ENCODE peak calls at places on chromosome 17, in five cellular contexts. D is pancreas, J is body of pancreas, Z is osteoblast, W is GM23338. G is an unnamed sample. For H3K4me1, the result is how much of the 10 kb centered on the place peaks cover.

GRCh38 chr17:81057079-81057730 is 22.3 kb downstream of the BAIAP2 start:
- DNase-seq in Z (peak), J (no peak), D (no peak), W (no peak), G (no peak)

GRCh38 chr17:72710834-72711233 is 381.7 kb downstream of the SLC39A11 start:
- DNase-seq in Z (no peak), J (no peak), W (no peak), D (no peak), G (no peak)

GRCh38 chr17:60073063-60073462 is 5.7 kb downstream of the HEATR6 start:
- DNase-seq in J (no peak), Z (no peak), W (no peak), D (no peak), G (no peak)

GRCh38 chr17:80792373-80792781 is 199.3 kb upstream of the CHMP6 start:
- DNase-seq in D (peak), Z (no peak), J (no peak), W (no peak), G (no peak)

GRCh38 chr17:68417317-68417716 is 40.0 kb downstream of the WIPI1 start:
- DNase-seq in Z (no peak), D (no peak), W (no peak), J (no peak), G (no peak)

GRCh38 chr17:65553009-65553645 is 8.3 kb downstream of the AXIN2 start:
- DNase-seq in D (no peak), J (no peak), W (no peak), Z (peak), G (no peak)

GRCh38 chr17:7885357-7886226 is 3.0 kb upstream of the CHD3 start:
- DNase-seq in D (peak), W (peak), J (peak), Z (peak), G (peak)

GRCh38 chr17:48631693-48632578 is 5.8 kb upstream of the HOXB9 start:
- DNase-seq in J (no peak), W (peak), Z (peak), D (no peak), G (no peak)

GRCh38 chr17:27461192-27461859 is 5.1 kb downstream of the KSR1 start:
- DNase-seq in D (no peak), J (no peak), Z (no peak), W (no peak), G (no peak)

GRCh38 chr17:27464431-27464830 is 8.2 kb downstream of the KSR1 start:
- DNase-seq in W (no peak), Z (no peak), J (no peak), D (no peak), G (no peak)

GRCh38 chr17:27463235-27463677 is 7.0 kb downstream of the KSR1 start:
- DNase-seq in D (no peak), J (no peak), Z (no peak), W (no peak), G (no peak)

GRCh38 chr17:27462149-27462548 is 5.9 kb downstream of the KSR1 start:
- DNase-seq in W (no peak), J (no peak), D (no peak), Z (no peak), G (no peak)

DNA sequence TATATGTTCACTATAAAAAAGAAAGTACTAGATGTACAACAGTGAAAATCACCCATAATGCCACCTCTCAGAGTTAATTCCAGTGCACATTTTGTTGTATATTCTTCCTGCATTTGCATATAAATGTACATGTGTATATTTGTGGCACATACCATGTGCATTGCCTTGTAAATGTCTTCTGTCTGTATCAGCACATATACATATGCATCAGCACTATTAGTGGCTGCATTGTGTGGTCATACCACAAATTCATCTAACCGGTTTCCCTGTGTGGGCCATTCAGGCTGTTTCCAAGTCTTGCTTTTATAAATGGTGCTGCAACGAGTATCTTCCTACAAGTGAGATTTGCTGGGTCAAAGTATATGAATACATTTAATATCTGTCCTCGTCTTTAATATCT is 6.5 kb downstream of the KSR1 start:
- DNase-seq in W (no peak), D (no peak), Z (peak), J (no peak), G (no peak)
- H3K4me3 ChIP-seq in W (no peak), D (no peak), Z (no peak), J (no peak), G (no peak)

GRCh38 chr17:18270046-18270850 is 9.8 kb downstream of the MIEF2 start:
- DNase-seq in D (no peak), J (no peak), Z (peak), W (no peak), G (no peak)
- H3K4me1 ChIP-seq in D (under half), J (under half), Z (under half), W (under half), G (under half)

DNA sequence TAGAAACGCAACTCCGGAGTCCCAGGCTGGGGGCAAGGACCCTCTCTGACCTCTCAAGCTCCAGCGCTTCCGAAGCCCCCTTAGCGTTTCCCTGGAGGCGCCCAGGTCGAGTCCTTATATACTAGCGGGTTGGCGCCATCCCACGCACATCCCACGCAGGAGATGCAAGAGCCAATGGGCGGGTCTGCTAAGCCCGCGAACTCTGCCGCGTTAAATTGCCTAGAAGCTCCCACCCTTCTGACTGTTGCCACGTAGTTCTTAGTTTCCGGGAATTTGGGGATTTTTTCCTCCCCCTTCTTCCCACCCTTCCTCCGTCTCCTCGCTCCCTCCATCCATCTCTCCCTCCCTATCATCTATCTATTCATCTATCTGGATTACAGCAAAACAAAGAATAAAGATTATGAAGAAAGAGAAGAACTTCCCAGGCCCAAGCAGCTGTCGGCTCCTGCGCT is at the start of gene SLFN11:
- DNase-seq in W (peak), J (peak), Z (peak), D (peak), G (peak)
- H3K27ac ChIP-seq in W (no peak), J (peak), Z (peak), D (peak), G (peak)

GRCh38 chr17:61135782-61136181 is 263.9 kb upstream of the TBX2 start:
- DNase-seq in W (no peak), J (no peak), D (no peak), Z (no peak), G (no peak)
- H3K4me3 ChIP-seq in W (no peak), J (no peak), D (no peak), Z (no peak), G (no peak)

GRCh38 chr17:50053654-50053960 is 2.3 kb upstream of the ITGA3 start:
- DNase-seq in D (no peak), Z (peak), J (no peak), W (no peak), G (no peak)
- H3K4me1 ChIP-seq in D (under half), Z (half or more), J (half or more), W (under half), G (under half)

G was measured in ovary.